ENCODE peak calls at places on chromosomes 7 and 10, in five cellular contexts. J, S, D, X and M are unnamed samples.

GRCh38 chr10:82411416-82411815 is 536.4 kb downstream of the NRG3 start:
- DNase-seq in X (no peak), J (no peak), S (no peak), D (peak), M (no peak)

GRCh38 chr10:104052351-104052885 is 33.3 kb downstream of the COL17A1 start:
- DNase-seq in J (no peak), X (no peak), S (no peak), D (no peak), M (peak)

GRCh38 chr10:78700413-78700812 is 368.4 kb upstream of the ZMIZ1 start:
- DNase-seq in J (no peak), X (no peak), D (no peak), S (peak), M (no peak)

GRCh38 chr10:132727411-132727810 is 58.5 kb downstream of the NKX6-2 start:
- DNase-seq in J (no peak), D (no peak), S (no peak), X (no peak), M (no peak)

GRCh38 chr10:126663880-126664279 is 6.6 kb downstream of the C10orf90 start:
- DNase-seq in X (no peak), S (no peak), D (peak), J (no peak), M (peak)

GRCh38 chr7:94357076-94357475 is 37.6 kb upstream of the COL1A2 start:
- DNase-seq in J (no peak), S (no peak), D (peak), X (no peak), M (no peak)

GRCh38 chr7:56092789-56093531 is at the start of gene PHKG1:
- DNase-seq in X (no peak), S (no peak), J (no peak), D (peak), M (peak)

GRCh38 chr7:100678291-100678984 is 4.9 kb downstream of the GNB2 start:
- DNase-seq in S (no peak), J (no peak), X (no peak), D (no peak), M (no peak)

GRCh38 chr7:31327071-31327470 is 13.5 kb downstream of the NEUROD6 start:
- DNase-seq in S (no peak), D (peak), J (no peak), X (no peak), M (no peak)

GRCh38 chr10:17506859-17507471 is 52.6 kb upstream of the ST8SIA6 start:
- DNase-seq in D (no peak), J (no peak), X (no peak), S (no peak), M (peak)

GRCh38 chr7:94375167-94375566 is 19.5 kb upstream of the COL1A2 start:
- DNase-seq in J (no peak), S (peak), X (no peak), D (peak), M (peak)

GRCh38 chr7:30162622-30163124 is 27.9 kb downstream of the MTURN start:
- DNase-seq in J (peak), X (no peak), D (peak), S (no peak), M (no peak)

GRCh38 chr10:47165711-47166404 is 134.1 kb upstream of the GDF10 start:
- DNase-seq in S (no peak), D (peak), X (peak), J (no peak), M (no peak)

GRCh38 chr10:49616421-49617230 is 2.8 kb downstream of the CHAT start:
- DNase-seq in D (no peak), X (no peak), J (no peak), S (no peak), M (no peak)

GRCh38 chr10:97081621-97082235 is 104.0 kb downstream of the SLIT1 start:
- DNase-seq in X (peak), J (no peak), D (peak), S (peak), M (peak)

GRCh38 chr7:2689951-2690705 is 2.1 kb downstream of the AMZ1 start:
- DNase-seq in S (no peak), X (no peak), J (no peak), D (peak), M (peak)

GRCh38 chr7:102426268-102427031 is 6.9 kb upstream of the ORAI2 start:
- DNase-seq in S (no peak), D (no peak), X (peak), J (no peak), M (no peak)

GRCh38 chr7:132255084-132255483 is 321.2 kb downstream of the PLXNA4 start:
- DNase-seq in D (no peak), X (no peak), S (no peak), J (no peak), M (no peak)

GRCh38 chr10:60312818-60313588 is 76.7 kb downstream of the ANK3 start:
- DNase-seq in D (peak), X (no peak), S (no peak), J (no peak), M (peak)

GRCh38 chr7:2519119-2519930 is at the start of gene LFNG:
- DNase-seq in X (peak), J (peak), D (peak), S (peak), M (peak)

GRCh38 chr7:158473238-158473637 is 114.4 kb downstream of the PTPRN2 start:
- DNase-seq in J (peak), S (no peak), X (no peak), D (no peak), M (no peak)

GRCh38 chr7:57400531-57401155 is 49.3 kb upstream of the ZNF716 start:
- DNase-seq in D (no peak), J (no peak), X (no peak), S (no peak), M (no peak)

GRCh38 chr7:102810916-102811315 is 62.1 kb downstream of the FAM185A start:
- DNase-seq in X (no peak), D (no peak), J (no peak), S (no peak), M (no peak)

GRCh38 chr7:157719008-157719682 is 382.3 kb downstream of the DNAJB6 start:
- DNase-seq in X (no peak), S (no peak), D (no peak), J (no peak), M (no peak)

GRCh38 chr7:74501298-74501697 is 47.6 kb downstream of the GTF2IRD1 start:
- DNase-seq in D (peak), J (no peak), S (no peak), X (no peak), M (no peak)

GRCh38 chr7:48518092-48518491 is 346.8 kb downstream of the ABCA13 start:
- DNase-seq in J (no peak), X (no peak), S (no peak), D (no peak), M (no peak)

GRCh38 chr7:70694357-70694908 is 437.5 kb upstream of the GALNT17 start:
- DNase-seq in J (peak), S (peak), X (no peak), D (peak), M (peak)

GRCh38 chr7:152093717-152094116 is 68.2 kb downstream of the GALNT11 start:
- DNase-seq in J (no peak), D (no peak), X (no peak), S (no peak), M (no peak)